ENCODE peak calls at places on chromosomes 2 and 18, in seven cellular contexts. J, L, M, K, B, N and C are unnamed samples.

GRCh38 chr2:236693531-236693930 is 123.9 kb downstream of the ACKR3 start:
- DNase-seq in J (no peak), L (no peak), M (no peak), K (no peak), B (no peak), N (no peak), C (no peak)

GRCh38 chr2:124804014-124804940 is 779.2 kb downstream of the CNTNAP5 start:
- DNase-seq in J (no peak), L (peak; percentile 6), M (no peak), K (no peak), B (no peak), N (no peak), C (peak; percentile 35)

GRCh38 chr2:84849271-84849952 is 31.5 kb downstream of the TRABD2A start:
- DNase-seq in J (no peak), L (no peak), M (no peak), K (no peak), B (no peak), N (no peak), C (no peak)

GRCh38 chr2:14951569-14952285 is 319.2 kb downstream of the LRATD1 start:
- DNase-seq in J (no peak), L (no peak), M (no peak), K (no peak), B (no peak), N (no peak), C (no peak)

GRCh38 chr2:41934323-41935003 is 113.4 kb upstream of the PKDCC start:
- DNase-seq in J (no peak), L (peak; percentile 39), M (no peak), K (peak; percentile 41), B (no peak), N (peak; percentile 30), C (no peak)

GRCh38 chr2:19786408-19787058 is 115.2 kb downstream of the TTC32 start:
- DNase-seq in J (no peak), L (peak; percentile 59), M (no peak), K (no peak), B (peak; percentile 17), N (peak; percentile 27), C (peak; percentile 50)

GRCh38 chr18:24201699-24202687 is 63.1 kb downstream of the CABYR start:
- DNase-seq in J (no peak), L (no peak), M (no peak), K (no peak), B (no peak), N (no peak), C (no peak)

GRCh38 chr2:120602251-120602650 is 133.4 kb upstream of the GLI2 start:
- DNase-seq in J (no peak), L (no peak), M (no peak), K (no peak), B (no peak), N (no peak), C (no peak)

GRCh38 chr2:240111253-240111652 is 24.9 kb downstream of the COPS9 start:
- DNase-seq in J (no peak), L (no peak), M (no peak), K (no peak), B (no peak), N (peak; percentile 19), C (no peak)

GRCh38 chr2:68458962-68459361 is 8.1 kb downstream of the FBXO48 start:
- DNase-seq in J (no peak), L (no peak), M (no peak), K (no peak), B (no peak), N (no peak), C (peak; percentile 70)

GRCh38 chr18:48334845-48335244 is 74.3 kb downstream of the ZBTB7C start:
- DNase-seq in J (no peak), L (no peak), M (no peak), K (no peak), B (no peak), N (no peak), C (no peak)

GRCh38 chr2:187037310-187037709 is 188.3 kb upstream of the ZSWIM2 start:
- DNase-seq in J (no peak), L (no peak), M (no peak), K (no peak), B (no peak), N (no peak), C (no peak)

GRCh38 chr2:172614932-172615331 is 59.0 kb downstream of the PDK1 start:
- DNase-seq in J (no peak), L (no peak), M (no peak), K (no peak), B (no peak), N (no peak), C (no peak)

GRCh38 chr2:212001280-212001679 is 537.3 kb downstream of the ERBB4 start:
- DNase-seq in J (no peak), L (no peak), M (no peak), K (no peak), B (no peak), N (no peak), C (no peak)

GRCh38 chr2:109318150-109318948 is 189.3 kb downstream of the SH3RF3 start:
- DNase-seq in J (peak; percentile 46), L (no peak), M (peak; percentile 53), K (peak; percentile 84), B (peak; percentile 36), N (peak; percentile 73), C (no peak)

GRCh38 chr2:215967590-215968373 is 45.6 kb downstream of the MREG start:
- DNase-seq in J (no peak), L (no peak), M (no peak), K (no peak), B (no peak), N (no peak), C (no peak)

GRCh38 chr2:132804045-132804444 is 134.0 kb upstream of the LYPD1 start:
- DNase-seq in J (no peak), L (no peak), M (no peak), K (no peak), B (no peak), N (no peak), C (no peak)

GRCh38 chr18:43751203-43751602 is 473.9 kb upstream of the SYT4 start:
- DNase-seq in J (no peak), L (no peak), M (no peak), K (no peak), B (no peak), N (no peak), C (no peak)

GRCh38 chr2:85758361-85759256 is 4.8 kb downstream of the ATOH8 start:
- DNase-seq in J (peak; percentile 53), L (no peak), M (peak; percentile 78), K (no peak), B (no peak), N (no peak), C (no peak)

GRCh38 chr2:96403481-96403880 is 67.9 kb downstream of the NCAPH start:
- DNase-seq in J (no peak), L (no peak), M (no peak), K (no peak), B (no peak), N (no peak), C (no peak)

GRCh38 chr18:66159451-66159850 is 408.6 kb downstream of the CDH7 start:
- DNase-seq in J (no peak), L (no peak), M (no peak), K (no peak), B (no peak), N (no peak), C (no peak)

GRCh38 chr2:10255189-10256030 is 47.3 kb upstream of the HPCAL1 start:
- DNase-seq in J (no peak), L (no peak), M (no peak), K (no peak), B (no peak), N (no peak), C (no peak)

GRCh38 chr18:63407734-63408133 is 14.5 kb downstream of the VPS4B start:
- DNase-seq in J (no peak), L (no peak), M (no peak), K (no peak), B (no peak), N (no peak), C (no peak)

GRCh38 chr2:99694331-99694730 is 204.5 kb upstream of the REV1 start:
- DNase-seq in J (no peak), L (no peak), M (no peak), K (no peak), B (no peak), N (no peak), C (no peak)

GRCh38 chr18:6566338-6566911 is 151.7 kb upstream of the L3MBTL4 start:
- DNase-seq in J (no peak), L (no peak), M (no peak), K (no peak), B (no peak), N (no peak), C (no peak)
- TF ChIP-seq POLR2A in J (no peak), L (no peak), M (no peak), K (no peak), B (no peak), N (no peak), C (no peak)

GRCh38 chr2:102033028-102033749 is 41.4 kb downstream of the IL1R2 start:
- DNase-seq in J (peak; percentile 63), L (no peak), M (peak; percentile 90), K (peak; percentile 38), B (peak; percentile 92), N (peak; percentile 40), C (no peak)
- TF ChIP-seq POLR2A in J (peak; percentile 26), L (no peak), M (no peak), K (no peak), B (no peak), N (no peak), C (no peak)

DNA sequence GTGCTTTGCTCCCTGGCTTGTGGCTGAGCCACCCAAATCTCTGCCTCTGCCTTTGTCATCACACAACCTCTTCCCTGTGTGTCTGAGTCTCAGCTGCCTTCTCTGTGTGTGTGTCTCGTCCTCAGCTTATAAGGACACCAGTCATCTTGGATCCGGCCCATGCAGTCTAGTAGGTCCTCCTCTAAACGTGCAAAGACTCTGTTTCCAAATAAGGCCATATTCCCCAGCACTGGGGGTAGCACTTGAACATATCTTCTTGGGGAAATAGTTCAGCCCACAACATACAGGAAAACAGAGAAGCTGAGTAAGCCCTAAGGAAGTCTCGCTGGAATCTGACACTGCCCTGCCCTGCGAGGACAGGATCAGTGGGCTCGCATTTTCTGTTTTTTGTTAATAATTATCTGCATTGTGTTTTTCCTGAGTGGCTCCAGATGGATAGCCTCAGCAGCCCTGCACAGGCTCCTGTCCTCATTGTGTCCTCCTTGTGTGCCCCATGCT is 42.1 kb downstream of the MTCL1 start:
- DNase-seq in J (no peak), L (no peak), M (no peak), K (no peak), B (no peak), N (no peak), C (no peak)
- TF ChIP-seq POLR2A in J (no peak), L (no peak), M (no peak), K (no peak), B (no peak), N (no peak), C (no peak)

GRCh38 chr18:12371590-12371989 is 5.4 kb downstream of the AFG3L2 start:
- DNase-seq in J (no peak), L (no peak), M (no peak), K (no peak), B (no peak), N (no peak), C (no peak)

GRCh38 chr18:12373771-12374116 is 3.3 kb downstream of the AFG3L2 start:
- DNase-seq in J (no peak), L (no peak), M (no peak), K (no peak), B (no peak), N (no peak), C (no peak)

GRCh38 chr18:12374398-12374797 is 2.6 kb downstream of the AFG3L2 start:
- DNase-seq in J (no peak), L (no peak), M (no peak), K (no peak), B (no peak), N (no peak), C (no peak)

GRCh38 chr18:12372406-12372805 is 4.6 kb downstream of the AFG3L2 start:
- DNase-seq in J (no peak), L (no peak), M (no peak), K (no peak), B (no peak), N (no peak), C (no peak)

GRCh38 chr18:12373032-12373770 is 3.8 kb downstream of the AFG3L2 start:
- DNase-seq in J (no peak), L (no peak), M (no peak), K (no peak), B (no peak), N (no peak), C (peak; percentile 85)
- TF ChIP-seq POLR2A in J (no peak), L (no peak), M (no peak), K (no peak), B (no peak), N (no peak), C (peak; percentile 70)